ENCODE peak calls at places on chromosome 18, in seven cellular contexts. One of them, this sample, is unnamed.

GRCh38 chr18:26460449-26461091 is 87.8 kb downstream of the KCTD1 start:
- DNase-seq in tibial artery: no peak
- DNase-seq in left colon: no peak
- DNase-seq in fibroblast of lung: peak
- DNase-seq in T-helper 9 cell: no peak
- DNase-seq in CD8-positive, alpha-beta T cell: no peak
- DNase-seq in foreskin fibroblast: peak
- DNase-seq in this sample: no peak

GRCh38 chr18:3397031-3397750 is 52.8 kb upstream of the TGIF1 start:
- DNase-seq in tibial artery: no peak
- DNase-seq in T-helper 9 cell: no peak
- DNase-seq in fibroblast of lung: no peak
- DNase-seq in CD8-positive, alpha-beta T cell: no peak
- DNase-seq in foreskin fibroblast: no peak
- DNase-seq in left colon: no peak
- DNase-seq in this sample: no peak

GRCh38 chr18:21826196-21826595 is 85.6 kb downstream of the MIB1 start:
- DNase-seq in CD8-positive, alpha-beta T cell: no peak
- DNase-seq in T-helper 9 cell: no peak
- DNase-seq in fibroblast of lung: peak
- DNase-seq in left colon: no peak
- DNase-seq in foreskin fibroblast: peak
- DNase-seq in tibial artery: no peak
- DNase-seq in this sample: peak

GRCh38 chr18:59813942-59814341 is 85.9 kb upstream of the PMAIP1 start:
- DNase-seq in T-helper 9 cell: no peak
- DNase-seq in CD8-positive, alpha-beta T cell: no peak
- DNase-seq in fibroblast of lung: no peak
- DNase-seq in left colon: no peak
- DNase-seq in foreskin fibroblast: no peak
- DNase-seq in tibial artery: no peak
- DNase-seq in this sample: no peak

GRCh38 chr18:58051765-58052460 is 7.9 kb downstream of the NEDD4L start:
- DNase-seq in left colon: no peak
- DNase-seq in T-helper 9 cell: no peak
- DNase-seq in tibial artery: no peak
- DNase-seq in fibroblast of lung: peak
- DNase-seq in CD8-positive, alpha-beta T cell: no peak
- DNase-seq in foreskin fibroblast: peak
- DNase-seq in this sample: no peak

GRCh38 chr18:13879492-13879891 is 35.8 kb downstream of the MC2R start:
- DNase-seq in fibroblast of lung: no peak
- DNase-seq in foreskin fibroblast: no peak
- DNase-seq in left colon: no peak
- DNase-seq in CD8-positive, alpha-beta T cell: no peak
- DNase-seq in tibial artery: no peak
- DNase-seq in T-helper 9 cell: no peak
- DNase-seq in this sample: no peak

GRCh38 chr18:32295604-32296003 is 105.8 kb downstream of the MEP1B start:
- DNase-seq in foreskin fibroblast: no peak
- DNase-seq in T-helper 9 cell: no peak
- DNase-seq in tibial artery: no peak
- DNase-seq in fibroblast of lung: no peak
- DNase-seq in CD8-positive, alpha-beta T cell: no peak
- DNase-seq in left colon: no peak
- DNase-seq in this sample: no peak

GRCh38 chr18:22166070-22166972 is 3.1 kb upstream of the GATA6 start:
- DNase-seq in tibial artery: peak
- DNase-seq in fibroblast of lung: no peak
- DNase-seq in foreskin fibroblast: peak
- DNase-seq in T-helper 9 cell: no peak
- DNase-seq in left colon: peak
- DNase-seq in CD8-positive, alpha-beta T cell: no peak
- DNase-seq in this sample: no peak

GRCh38 chr18:50647237-50647636 is 87.3 kb downstream of the MAPK4 start:
- DNase-seq in CD8-positive, alpha-beta T cell: no peak
- DNase-seq in foreskin fibroblast: no peak
- DNase-seq in fibroblast of lung: no peak
- DNase-seq in T-helper 9 cell: no peak
- DNase-seq in tibial artery: no peak
- DNase-seq in left colon: no peak
- DNase-seq in this sample: no peak

This sample was measured in myocyte.